ENCODE peak calls at places on chromosomes 13 and 19, in ten cellular contexts. One of them, this sample, is unnamed.

GRCh38 chr19:6593651-6594416 is 2.9 kb upstream of the CD70 start:
- DNase-seq in lung: no peak
- DNase-seq in MM.1S: no peak
- DNase-seq in body of pancreas: no peak
- DNase-seq in heart right ventricle: no peak
- DNase-seq in endodermal cell: no peak
- DNase-seq in Caco-2: no peak
- DNase-seq in left ventricle myocardium inferior: no peak
- DNase-seq in psoas muscle: no peak
- DNase-seq in colonic mucosa: no peak
- DNase-seq in this sample: no peak

GRCh38 chr13:97122381-97122996 is 99.6 kb upstream of the MBNL2 start:
- DNase-seq in lung: no peak
- DNase-seq in MM.1S: no peak
- DNase-seq in body of pancreas: no peak
- DNase-seq in heart right ventricle: no peak
- DNase-seq in endodermal cell: no peak
- DNase-seq in Caco-2: no peak
- DNase-seq in left ventricle myocardium inferior: no peak
- DNase-seq in psoas muscle: no peak
- DNase-seq in colonic mucosa: no peak
- DNase-seq in this sample: no peak

GRCh38 chr19:661427-662196 is 1.4 kb downstream of the RNF126 start:
- DNase-seq in lung: no peak
- DNase-seq in MM.1S: peak; percentile 87
- DNase-seq in body of pancreas: no peak
- DNase-seq in heart right ventricle: no peak
- DNase-seq in endodermal cell: peak; percentile 49
- DNase-seq in Caco-2: no peak
- DNase-seq in left ventricle myocardium inferior: no peak
- DNase-seq in psoas muscle: no peak
- DNase-seq in colonic mucosa: peak; percentile 72
- DNase-seq in this sample: no peak

GRCh38 chr13:109427148-109427547 is 359.2 kb downstream of the IRS2 start:
- DNase-seq in lung: no peak
- DNase-seq in MM.1S: no peak
- DNase-seq in body of pancreas: no peak
- DNase-seq in heart right ventricle: no peak
- DNase-seq in endodermal cell: no peak
- DNase-seq in Caco-2: no peak
- DNase-seq in left ventricle myocardium inferior: no peak
- DNase-seq in psoas muscle: no peak
- DNase-seq in colonic mucosa: no peak
- DNase-seq in this sample: no peak

GRCh38 chr19:47699360-47699917 is 13.8 kb upstream of the EHD2 start:
- DNase-seq in lung: no peak
- DNase-seq in MM.1S: no peak
- DNase-seq in body of pancreas: peak; percentile 59
- DNase-seq in heart right ventricle: no peak
- DNase-seq in endodermal cell: peak; percentile 92
- DNase-seq in Caco-2: peak; percentile 74
- DNase-seq in left ventricle myocardium inferior: no peak
- DNase-seq in psoas muscle: no peak
- DNase-seq in colonic mucosa: peak; percentile 43
- DNase-seq in this sample: peak; percentile 45

GRCh38 chr19:11265785-11266236 is 3.5 kb upstream of the DOCK6 start:
- DNase-seq in lung: no peak
- DNase-seq in MM.1S: no peak
- DNase-seq in body of pancreas: peak; percentile 93
- DNase-seq in heart right ventricle: no peak
- DNase-seq in endodermal cell: no peak
- DNase-seq in Caco-2: peak; percentile 97
- DNase-seq in left ventricle myocardium inferior: no peak
- DNase-seq in psoas muscle: no peak
- DNase-seq in colonic mucosa: peak; percentile 97
- DNase-seq in this sample: no peak

GRCh38 chr13:30355405-30355741 is 48.0 kb upstream of the KATNAL1 start:
- DNase-seq in lung: no peak
- DNase-seq in MM.1S: no peak
- DNase-seq in body of pancreas: peak; percentile 33
- DNase-seq in heart right ventricle: no peak
- DNase-seq in endodermal cell: peak; percentile 70
- DNase-seq in Caco-2: no peak
- DNase-seq in left ventricle myocardium inferior: no peak
- DNase-seq in psoas muscle: no peak
- DNase-seq in colonic mucosa: no peak
- DNase-seq in this sample: peak; percentile 62

GRCh38 chr13:112060899-112061366 is 6.0 kb upstream of the SOX1 start:
- DNase-seq in lung: no peak
- DNase-seq in MM.1S: no peak
- DNase-seq in body of pancreas: no peak
- DNase-seq in heart right ventricle: no peak
- DNase-seq in endodermal cell: peak; percentile 79
- DNase-seq in Caco-2: no peak
- DNase-seq in left ventricle myocardium inferior: no peak
- DNase-seq in psoas muscle: no peak
- DNase-seq in colonic mucosa: no peak
- DNase-seq in this sample: no peak

GRCh38 chr19:12939292-12939606 is 840 bp downstream of the CALR start:
- DNase-seq in lung: no peak
- DNase-seq in MM.1S: peak; percentile 64
- DNase-seq in body of pancreas: peak; percentile 33
- DNase-seq in heart right ventricle: no peak
- DNase-seq in endodermal cell: no peak
- DNase-seq in Caco-2: no peak
- DNase-seq in left ventricle myocardium inferior: no peak
- DNase-seq in psoas muscle: peak; percentile 61
- DNase-seq in colonic mucosa: no peak
- DNase-seq in this sample: peak; percentile 50

GRCh38 chr13:78609464-78610205 is 6.3 kb upstream of the POU4F1 start:
- DNase-seq in lung: no peak
- DNase-seq in MM.1S: no peak
- DNase-seq in body of pancreas: peak; percentile 23
- DNase-seq in heart right ventricle: no peak
- DNase-seq in endodermal cell: peak; percentile 82
- DNase-seq in Caco-2: no peak
- DNase-seq in left ventricle myocardium inferior: no peak
- DNase-seq in psoas muscle: peak; percentile 57
- DNase-seq in colonic mucosa: no peak
- DNase-seq in this sample: no peak

GRCh38 chr13:63367522-63368198 is 1952.0 kb upstream of the PCDH20 start:
- DNase-seq in lung: no peak
- DNase-seq in MM.1S: no peak
- DNase-seq in body of pancreas: no peak
- DNase-seq in heart right ventricle: no peak
- DNase-seq in endodermal cell: peak; percentile 48
- DNase-seq in Caco-2: no peak
- DNase-seq in left ventricle myocardium inferior: no peak
- DNase-seq in psoas muscle: no peak
- DNase-seq in colonic mucosa: no peak
- DNase-seq in this sample: no peak

GRCh38 chr19:16266586-16266942 is 58.1 kb upstream of the KLF2 start:
- DNase-seq in lung: no peak
- DNase-seq in MM.1S: no peak
- DNase-seq in body of pancreas: no peak
- DNase-seq in heart right ventricle: no peak
- DNase-seq in endodermal cell: no peak
- DNase-seq in Caco-2: no peak
- DNase-seq in left ventricle myocardium inferior: no peak
- DNase-seq in psoas muscle: no peak
- DNase-seq in colonic mucosa: no peak
- DNase-seq in this sample: no peak

DNA sequence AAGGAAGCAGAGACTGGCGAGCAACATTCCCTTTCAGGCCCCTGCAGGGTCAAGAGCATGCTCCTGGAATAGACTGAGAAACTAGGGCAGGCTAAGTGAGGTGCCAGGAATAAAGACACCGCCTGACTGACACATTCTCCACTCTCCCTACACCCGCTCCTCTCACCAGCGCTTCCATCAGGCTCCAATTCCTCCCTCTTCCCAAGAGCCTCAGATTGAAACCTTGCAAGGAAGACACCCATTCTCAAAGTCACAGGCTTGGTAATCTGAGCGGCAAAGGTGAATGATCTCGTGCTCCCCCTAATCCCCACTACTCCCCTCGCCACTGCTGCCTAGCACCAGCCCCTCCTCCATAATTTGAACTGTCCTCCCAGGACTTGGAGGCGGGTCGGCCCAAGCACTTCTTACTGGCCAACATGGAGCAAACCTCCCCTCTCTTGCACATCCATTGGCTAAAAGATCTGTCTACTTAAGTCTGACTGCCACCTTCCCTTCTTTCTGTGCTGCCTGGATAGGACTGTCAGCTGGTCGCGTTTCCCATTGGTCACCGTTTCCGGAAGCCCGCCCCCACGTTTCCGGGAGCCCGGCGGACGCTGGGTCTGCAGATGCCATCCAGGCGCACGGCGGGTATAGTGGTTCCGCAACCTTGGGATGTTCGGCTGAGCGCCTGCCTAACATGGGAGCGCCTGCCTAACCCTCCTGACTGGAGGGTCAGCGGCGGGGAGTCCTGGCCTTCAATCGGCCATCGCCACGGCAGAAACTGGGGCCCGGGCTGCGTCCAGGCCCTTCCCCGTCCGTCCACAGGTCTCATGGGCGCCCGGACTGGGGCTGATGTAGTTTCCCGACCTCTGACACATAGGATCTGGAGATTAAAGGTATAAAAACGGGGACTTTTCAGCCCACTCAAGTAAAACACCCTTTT is 33.6 kb downstream of the ZNF383 start:
- DNase-seq in lung: peak; percentile 67
- DNase-seq in MM.1S: no peak
- DNase-seq in body of pancreas: peak; percentile 72
- DNase-seq in heart right ventricle: peak; percentile 94
- DNase-seq in endodermal cell: no peak
- DNase-seq in Caco-2: no peak
- DNase-seq in left ventricle myocardium inferior: peak; percentile 87
- DNase-seq in psoas muscle: peak; percentile 80
- DNase-seq in colonic mucosa: peak; percentile 73
- DNase-seq in this sample: peak; percentile 29
- H3K4me3 ChIP-seq in lung: peak overlapping the region; percentile 59
- H3K4me3 ChIP-seq in MM.1S: no peak overlapping the region
- H3K4me3 ChIP-seq in body of pancreas: peak overlapping the region; percentile 33
- H3K4me3 ChIP-seq in heart right ventricle: peak overlapping the region; percentile 62
- H3K4me3 ChIP-seq in endodermal cell: no peak overlapping the region
- H3K4me3 ChIP-seq in Caco-2: no peak overlapping the region
- H3K4me3 ChIP-seq in left ventricle myocardium inferior: peak overlapping the region; percentile 85
- H3K4me3 ChIP-seq in psoas muscle: peak overlapping the region; percentile 62
- H3K4me3 ChIP-seq in colonic mucosa: peak overlapping the region; percentile 9
- H3K4me3 ChIP-seq in this sample: peak overlapping the region; percentile 56

GRCh38 chr13:41611385-41611784 is 154.0 kb downstream of the RGCC start:
- DNase-seq in lung: no peak
- DNase-seq in MM.1S: no peak
- DNase-seq in body of pancreas: no peak
- DNase-seq in heart right ventricle: no peak
- DNase-seq in endodermal cell: no peak
- DNase-seq in Caco-2: peak; percentile 46
- DNase-seq in left ventricle myocardium inferior: no peak
- DNase-seq in psoas muscle: no peak
- DNase-seq in colonic mucosa: no peak
- DNase-seq in this sample: no peak

GRCh38 chr13:41615520-41615838 is 158.1 kb downstream of the RGCC start:
- DNase-seq in lung: no peak
- DNase-seq in MM.1S: no peak
- DNase-seq in body of pancreas: no peak
- DNase-seq in heart right ventricle: no peak
- DNase-seq in endodermal cell: no peak
- DNase-seq in Caco-2: no peak
- DNase-seq in left ventricle myocardium inferior: no peak
- DNase-seq in psoas muscle: no peak
- DNase-seq in colonic mucosa: no peak
- DNase-seq in this sample: no peak

GRCh38 chr13:41613984-41614581 is 156.7 kb downstream of the RGCC start:
- DNase-seq in lung: no peak
- DNase-seq in MM.1S: no peak
- DNase-seq in body of pancreas: peak; percentile 27
- DNase-seq in heart right ventricle: peak; percentile 77
- DNase-seq in endodermal cell: no peak
- DNase-seq in Caco-2: peak; percentile 79
- DNase-seq in left ventricle myocardium inferior: peak; percentile 66
- DNase-seq in psoas muscle: peak; percentile 68
- DNase-seq in colonic mucosa: no peak
- DNase-seq in this sample: no peak

GRCh38 chr13:41614671-41615519 is 157.5 kb downstream of the RGCC start:
- DNase-seq in lung: no peak
- DNase-seq in MM.1S: no peak
- DNase-seq in body of pancreas: no peak
- DNase-seq in heart right ventricle: peak; percentile 13
- DNase-seq in endodermal cell: no peak
- DNase-seq in Caco-2: peak; percentile 61
- DNase-seq in left ventricle myocardium inferior: no peak
- DNase-seq in psoas muscle: no peak
- DNase-seq in colonic mucosa: no peak
- DNase-seq in this sample: no peak

GRCh38 chr13:41613471-41613870 is 156.1 kb downstream of the RGCC start:
- DNase-seq in lung: no peak
- DNase-seq in MM.1S: no peak
- DNase-seq in body of pancreas: no peak
- DNase-seq in heart right ventricle: no peak
- DNase-seq in endodermal cell: no peak
- DNase-seq in Caco-2: peak; percentile 60
- DNase-seq in left ventricle myocardium inferior: no peak
- DNase-seq in psoas muscle: no peak
- DNase-seq in colonic mucosa: no peak
- DNase-seq in this sample: no peak
- H3K36me3 ChIP-seq in lung: peaks cover 2% of the 10 kb centered on the region
- H3K36me3 ChIP-seq in MM.1S: no peaks in the 10 kb centered on the region
- H3K36me3 ChIP-seq in body of pancreas: no peaks in the 10 kb centered on the region
- H3K36me3 ChIP-seq in heart right ventricle: no peaks in the 10 kb centered on the region
- H3K36me3 ChIP-seq in endodermal cell: peaks cover 5% of the 10 kb centered on the region
- H3K36me3 ChIP-seq in Caco-2: peaks cover 5% of the 10 kb centered on the region
- H3K36me3 ChIP-seq in left ventricle myocardium inferior: peaks cover 29% of the 10 kb centered on the region
- H3K36me3 ChIP-seq in psoas muscle: peaks cover 42% of the 10 kb centered on the region
- H3K36me3 ChIP-seq in colonic mucosa: no peaks in the 10 kb centered on the region
- H3K36me3 ChIP-seq in this sample: peaks cover 5% of the 10 kb centered on the region

DNA sequence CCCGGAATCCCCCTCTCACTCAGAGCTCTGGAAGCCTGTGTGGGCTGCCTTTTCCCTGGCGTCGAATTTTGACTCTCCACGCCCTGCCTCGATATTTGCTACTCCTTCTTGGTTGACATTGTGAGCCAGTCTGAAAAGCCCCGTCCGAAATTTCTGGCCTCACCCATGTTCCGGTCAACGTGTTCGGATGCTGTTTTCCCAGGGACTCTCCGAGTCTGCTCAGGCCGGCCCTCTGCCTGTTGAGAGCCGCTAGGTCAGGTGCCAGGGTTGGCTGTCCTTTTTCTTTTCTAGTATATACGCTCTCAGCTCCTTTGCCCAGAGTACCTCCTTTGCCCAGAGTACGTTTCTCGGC is 6.8 kb upstream of the DGKH start:
- DNase-seq in lung: peak; percentile 62
- DNase-seq in MM.1S: no peak
- DNase-seq in body of pancreas: peak; percentile 59
- DNase-seq in heart right ventricle: peak; percentile 65
- DNase-seq in endodermal cell: peak; percentile 86
- DNase-seq in Caco-2: peak; percentile 68
- DNase-seq in left ventricle myocardium inferior: peak; percentile 50
- DNase-seq in psoas muscle: peak; percentile 73
- DNase-seq in colonic mucosa: peak; percentile 71
- DNase-seq in this sample: peak; percentile 43
- TF ChIP-seq CTCF in lung: no peak
- TF ChIP-seq CTCF in MM.1S: no peak
- TF ChIP-seq CTCF in body of pancreas: peak; percentile 54
- TF ChIP-seq CTCF in heart right ventricle: peak; percentile 47
- TF ChIP-seq CTCF in endodermal cell: peak; percentile 75
- TF ChIP-seq CTCF in Caco-2: peak; percentile 67
- TF ChIP-seq CTCF in left ventricle myocardium inferior: peak; percentile 67
- TF ChIP-seq CTCF in psoas muscle: peak; percentile 42
- TF ChIP-seq CTCF in colonic mucosa: peak; percentile 36
- TF ChIP-seq CTCF in this sample: peak; percentile 44

GRCh38 chr13:99895428-99895998 is 76.1 kb downstream of the ZIC5 start:
- DNase-seq in lung: no peak
- DNase-seq in MM.1S: no peak
- DNase-seq in body of pancreas: no peak
- DNase-seq in heart right ventricle: no peak
- DNase-seq in endodermal cell: peak; percentile 59
- DNase-seq in Caco-2: no peak
- DNase-seq in left ventricle myocardium inferior: no peak
- DNase-seq in psoas muscle: no peak
- DNase-seq in colonic mucosa: peak; percentile 25
- DNase-seq in this sample: no peak
- H3K4me3 ChIP-seq in lung: no peak overlapping the region
- H3K4me3 ChIP-seq in MM.1S: peak overlapping the region; percentile 15
- H3K4me3 ChIP-seq in body of pancreas: no peak overlapping the region
- H3K4me3 ChIP-seq in heart right ventricle: peak overlapping the region; percentile 17
- H3K4me3 ChIP-seq in endodermal cell: peak overlapping the region; percentile 50
- H3K4me3 ChIP-seq in Caco-2: no peak overlapping the region
- H3K4me3 ChIP-seq in left ventricle myocardium inferior: peak overlapping the region; percentile 55
- H3K4me3 ChIP-seq in psoas muscle: peak overlapping the region; percentile 54
- H3K4me3 ChIP-seq in colonic mucosa: peak overlapping the region; percentile 44
- H3K4me3 ChIP-seq in this sample: no peak overlapping the region